ENCODE peak calls at places on chromosome 12, in seven cellular contexts. B is GM10248, K is heart left ventricle, J is GM13977, G is skeletal muscle cell, E is mucosa of gallbladder, F is B cell. Z is an unnamed sample.

GRCh38 chr12:20631711-20632110 is 63.4 kb upstream of the SLCO1C1 start:
- DNase-seq in B (no peak), K (no peak), J (no peak), G (no peak), E (no peak), F (no peak), Z (no peak)

GRCh38 chr12:94534761-94535613 is 75.3 kb upstream of the CEP83 start:
- DNase-seq in B (no peak), K (no peak), J (no peak), G (no peak), E (peak; percentile 37), F (no peak), Z (no peak)

GRCh38 chr12:107446476-107446875 is 239.1 kb upstream of the PWP1 start:
- DNase-seq in B (no peak), K (no peak), J (no peak), G (no peak), E (no peak), F (no peak), Z (no peak)

GRCh38 chr12:6915023-6915788 is 826 bp downstream of the ENO2 start:
- DNase-seq in B (no peak), K (no peak), J (peak; percentile 69), G (no peak), E (no peak), F (peak; percentile 33), Z (no peak)

GRCh38 chr12:24948816-24949722 is at the start of gene BCAT1:
- DNase-seq in B (peak; percentile 52), K (peak; percentile 84), J (no peak), G (peak; percentile 68), E (peak; percentile 50), F (peak; percentile 60), Z (peak; percentile 93)

GRCh38 chr12:53320352-53321195 is 836 bp downstream of the AAAS start:
- DNase-seq in B (no peak), K (no peak), J (no peak), G (no peak), E (no peak), F (no peak), Z (no peak)

GRCh38 chr12:4604684-4605193 is 42.7 kb downstream of the DYRK4 start:
- DNase-seq in B (peak; percentile 86), K (peak; percentile 80), J (peak; percentile 82), G (peak; percentile 58), E (peak; percentile 85), F (peak; percentile 69), Z (peak; percentile 89)

GRCh38 chr12:19288603-19289244 is 150.6 kb upstream of the AEBP2 start:
- DNase-seq in B (peak; percentile 26), K (no peak), J (peak; percentile 49), G (no peak), E (no peak), F (no peak), Z (peak; percentile 39)

GRCh38 chr12:44874981-44875416 is 1.1 kb downstream of the NELL2 start:
- DNase-seq in B (peak; percentile 15), K (no peak), J (peak; percentile 30), G (no peak), E (no peak), F (no peak), Z (peak; percentile 18)

GRCh38 chr12:13197526-13198141 is 1.1 kb downstream of the EMP1 start:
- DNase-seq in B (no peak), K (peak; percentile 79), J (no peak), G (no peak), E (no peak), F (no peak), Z (no peak)

GRCh38 chr12:79655036-79655435 is 35.7 kb downstream of the PAWR start:
- DNase-seq in B (no peak), K (no peak), J (no peak), G (no peak), E (no peak), F (no peak), Z (no peak)

GRCh38 chr12:11706509-11707331 is 57.2 kb downstream of the ETV6 start:
- DNase-seq in B (no peak), K (no peak), J (no peak), G (no peak), E (no peak), F (no peak), Z (no peak)

GRCh38 chr12:65152586-65152985 is 16.8 kb upstream of the LEMD3 start:
- DNase-seq in B (no peak), K (no peak), J (no peak), G (peak; percentile 31), E (no peak), F (no peak), Z (no peak)

GRCh38 chr12:70645494-70646317 is 8.5 kb upstream of the PTPRB start:
- DNase-seq in B (no peak), K (peak; percentile 69), J (no peak), G (peak; percentile 77), E (peak; percentile 73), F (no peak), Z (no peak)

GRCh38 chr12:128381961-128382360 is 115.0 kb downstream of the TMEM132C start:
- DNase-seq in B (no peak), K (no peak), J (no peak), G (no peak), E (no peak), F (no peak), Z (no peak)

GRCh38 chr12:115871714-115872113 is 405.8 kb downstream of the MED13L start:
- DNase-seq in B (peak; percentile 39), K (no peak), J (peak; percentile 31), G (no peak), E (no peak), F (no peak), Z (peak; percentile 31)

GRCh38 chr12:97680751-97681150 is 218.1 kb downstream of the RMST start:
- DNase-seq in B (no peak), K (no peak), J (no peak), G (no peak), E (no peak), F (no peak), Z (no peak)

GRCh38 chr12:103728323-103728722 is 112.7 kb downstream of the NT5DC3 start:
- DNase-seq in B (no peak), K (no peak), J (no peak), G (peak; percentile 16), E (no peak), F (no peak), Z (no peak)